ENCODE peak calls at places on chromosomes 11 and 22, in five cellular contexts. V, M, Q, C and Y are unnamed samples.

GRCh38 chr22:25071720-25072119 is 119.2 kb downstream of the KIAA1671 start:
- DNase-seq in V (no peak), M (no peak), Q (no peak), C (no peak), Y (no peak)

GRCh38 chr11:125517116-125517804 is 21.2 kb upstream of the FEZ1 start:
- DNase-seq in V (no peak), M (no peak), Q (no peak), C (peak; percentile 42), Y (peak; percentile 62)

GRCh38 chr11:75334402-75334891 is 17.0 kb downstream of the ARRB1 start:
- DNase-seq in V (no peak), M (no peak), Q (no peak), C (no peak), Y (no peak)

GRCh38 chr11:10211470-10211869 is 82.5 kb downstream of the SBF2 start:
- DNase-seq in V (no peak), M (no peak), Q (no peak), C (no peak), Y (no peak)

GRCh38 chr11:92415246-92415645 is 190.6 kb downstream of the FAT3 start:
- DNase-seq in V (no peak), M (no peak), Q (no peak), C (no peak), Y (no peak)

GRCh38 chr11:131591051-131591461 is 220.6 kb downstream of the NTM start:
- DNase-seq in V (no peak), M (no peak), Q (no peak), C (no peak), Y (no peak)

GRCh38 chr22:29305836-29306174 is 645 bp upstream of the GAS2L1 start:
- DNase-seq in V (no peak), M (no peak), Q (no peak), C (peak; percentile 46), Y (no peak)

GRCh38 chr11:114164546-114164945 is 105.0 kb downstream of the ZBTB16 start:
- DNase-seq in V (no peak), M (no peak), Q (no peak), C (no peak), Y (no peak)

GRCh38 chr22:37633693-37634504 is 5.6 kb upstream of the SH3BP1 start:
- DNase-seq in V (peak; percentile 86), M (peak; percentile 84), Q (peak; percentile 97), C (peak; percentile 90), Y (peak; percentile 82)

GRCh38 chr11:121367434-121367833 is 74.9 kb downstream of the SC5D start:
- DNase-seq in V (no peak), M (no peak), Q (no peak), C (no peak), Y (peak; percentile 6)

GRCh38 chr22:37199839-37200161 is 11.8 kb upstream of the C1QTNF6 start:
- DNase-seq in V (no peak), M (no peak), Q (no peak), C (no peak), Y (peak; percentile 54)

GRCh38 chr11:10659339-10660216 is 34.0 kb downstream of the IRAG1 start:
- DNase-seq in V (no peak), M (peak; percentile 37), Q (peak; percentile 82), C (peak; percentile 84), Y (peak; percentile 86)

GRCh38 chr11:119352857-119353260 is 6.4 kb upstream of the MFRP start:
- DNase-seq in V (peak; percentile 70), M (no peak), Q (peak; percentile 69), C (peak; percentile 34), Y (peak; percentile 81)

GRCh38 chr11:79273781-79274180 is 167.0 kb downstream of the TENM4 start:
- DNase-seq in V (no peak), M (no peak), Q (no peak), C (no peak), Y (no peak)

GRCh38 chr11:12284321-12285050 is 92.9 kb upstream of the PARVA start:
- DNase-seq in V (peak; percentile 24), M (no peak), Q (no peak), C (no peak), Y (no peak)

GRCh38 chr11:28922351-28922981 is 814.3 kb downstream of the METTL15 start:
- DNase-seq in V (no peak), M (no peak), Q (no peak), C (no peak), Y (no peak)

GRCh38 chr11:122645847-122646246 is 9.7 kb upstream of the UBASH3B start:
- DNase-seq in V (no peak), M (no peak), Q (no peak), C (no peak), Y (no peak)

GRCh38 chr11:72238040-72238450 is 5.9 kb downstream of the PHOX2A start:
- DNase-seq in V (peak; percentile 53), M (peak; percentile 69), Q (no peak), C (no peak), Y (peak; percentile 73)

GRCh38 chr11:88355887-88356286 is 18.4 kb upstream of the CTSC start:
- DNase-seq in V (no peak), M (no peak), Q (no peak), C (no peak), Y (no peak)

GRCh38 chr11:103870821-103871309 is 165.6 kb upstream of the DDI1 start:
- DNase-seq in V (no peak), M (no peak), Q (peak; percentile 73), C (peak; percentile 48), Y (peak; percentile 36)

GRCh38 chr22:47351836-47352579 is 589.6 kb downstream of the TBC1D22A start:
- DNase-seq in V (peak; percentile 7), M (no peak), Q (no peak), C (no peak), Y (no peak)

GRCh38 chr11:76629853-76630599 is 40.5 kb downstream of the LRRC32 start:
- DNase-seq in V (peak; percentile 40), M (peak; percentile 66), Q (peak; percentile 90), C (peak; percentile 82), Y (peak; percentile 73)

GRCh38 chr22:39546889-39547586 is 14.5 kb upstream of the RPS19BP1 start:
- DNase-seq in V (no peak), M (no peak), Q (no peak), C (no peak), Y (no peak)
- H3K27ac ChIP-seq in V (no peak overlapping the region), M (no peak overlapping the region), Q (no peak overlapping the region), C (no peak overlapping the region), Y (no peak overlapping the region)

DNA sequence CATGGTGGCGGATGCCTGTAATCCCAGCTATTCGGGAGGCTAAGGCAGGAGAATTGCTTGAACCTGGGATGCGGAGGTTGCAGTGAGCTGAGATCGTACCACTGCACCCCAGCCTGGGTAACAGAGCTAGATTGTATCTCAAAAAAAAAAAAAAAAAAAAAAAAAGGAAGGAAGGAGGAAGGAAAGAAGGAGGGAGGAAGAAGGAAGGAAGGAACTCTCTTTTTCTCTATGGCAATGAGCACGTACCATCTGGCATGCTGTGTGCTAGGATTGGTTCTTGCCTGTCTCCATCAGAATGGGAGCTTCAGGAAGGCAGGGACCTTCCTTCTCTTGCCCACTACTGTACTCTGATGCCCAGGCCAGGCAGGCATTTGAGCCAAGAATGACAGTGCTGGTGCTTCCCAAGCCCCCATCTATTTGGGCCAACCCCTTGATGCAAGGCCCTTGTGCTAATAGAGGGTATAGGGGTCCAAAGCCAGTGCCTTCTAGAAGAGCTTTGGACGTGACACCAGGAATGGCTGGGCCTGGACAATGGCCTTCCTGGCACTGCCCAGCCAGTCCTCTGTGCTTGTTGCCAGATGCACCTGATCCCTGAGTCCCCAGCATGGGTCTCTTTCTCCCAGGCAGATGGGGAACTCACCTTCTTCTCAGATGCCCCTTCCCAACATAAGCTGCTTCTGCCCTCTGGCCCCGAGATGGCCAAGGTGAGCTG is 10.6 kb upstream of the DGCR8 start:
- DNase-seq in V (no peak), M (no peak), Q (no peak), C (no peak), Y (no peak)
- TF ChIP-seq CTCF in V (no peak), M (no peak), Q (no peak), C (no peak), Y (no peak)

DNA sequence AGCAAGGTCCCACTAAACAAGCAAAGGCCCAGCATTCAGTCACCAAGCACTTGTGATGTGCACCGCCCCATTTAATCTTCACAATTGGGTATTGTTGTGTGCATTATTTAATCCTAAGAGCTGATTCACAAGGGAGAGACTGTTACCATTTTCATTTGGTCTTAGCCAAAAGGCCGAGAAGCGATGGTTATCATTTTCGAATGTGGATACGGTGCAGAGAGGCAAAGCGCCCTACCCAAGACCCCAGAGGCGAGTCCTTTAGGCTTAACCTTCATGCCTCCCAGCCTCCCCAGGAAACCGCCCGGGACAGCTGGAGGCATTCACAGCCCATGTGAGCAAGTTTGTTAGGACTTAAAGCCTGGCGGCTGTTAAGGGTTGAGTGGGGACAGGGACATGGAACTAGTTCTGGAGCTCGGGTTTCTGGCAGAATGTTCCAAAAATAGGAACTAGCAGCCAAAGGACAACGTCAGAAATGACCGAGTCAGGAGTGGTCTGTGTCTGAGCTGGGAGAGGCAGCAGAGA is 13.0 kb upstream of the UPK3A start:
- DNase-seq in V (peak; percentile 31), M (peak; percentile 52), Q (peak; percentile 90), C (peak; percentile 60), Y (no peak)
- H3K27ac ChIP-seq in V (peak overlapping the region; percentile 59), M (peak overlapping the region; percentile 76), Q (peak overlapping the region; percentile 23), C (peak overlapping the region; percentile 43), Y (no peak overlapping the region)

GRCh38 chr11:43573233-43573632 is 107.3 kb upstream of the HSD17B12 start:
- DNase-seq in V (no peak), M (no peak), Q (no peak), C (no peak), Y (no peak)
- TF ChIP-seq CTCF in V (peak; percentile 20), M (no peak), Q (peak; percentile 18), C (no peak), Y (peak; percentile 17)

GRCh38 chr11:19419021-19419750 is 178.4 kb upstream of the E2F8 start:
- DNase-seq in V (no peak), M (no peak), Q (no peak), C (no peak), Y (no peak)

GRCh38 chr11:19418221-19418620 is 177.5 kb upstream of the E2F8 start:
- DNase-seq in V (no peak), M (no peak), Q (no peak), C (no peak), Y (no peak)

GRCh38 chr11:19422257-19422656 is 181.5 kb upstream of the E2F8 start:
- DNase-seq in V (no peak), M (no peak), Q (no peak), C (no peak), Y (no peak)

GRCh38 chr11:19419813-19420212 is 179.1 kb upstream of the E2F8 start:
- DNase-seq in V (no peak), M (no peak), Q (no peak), C (no peak), Y (no peak)

DNA sequence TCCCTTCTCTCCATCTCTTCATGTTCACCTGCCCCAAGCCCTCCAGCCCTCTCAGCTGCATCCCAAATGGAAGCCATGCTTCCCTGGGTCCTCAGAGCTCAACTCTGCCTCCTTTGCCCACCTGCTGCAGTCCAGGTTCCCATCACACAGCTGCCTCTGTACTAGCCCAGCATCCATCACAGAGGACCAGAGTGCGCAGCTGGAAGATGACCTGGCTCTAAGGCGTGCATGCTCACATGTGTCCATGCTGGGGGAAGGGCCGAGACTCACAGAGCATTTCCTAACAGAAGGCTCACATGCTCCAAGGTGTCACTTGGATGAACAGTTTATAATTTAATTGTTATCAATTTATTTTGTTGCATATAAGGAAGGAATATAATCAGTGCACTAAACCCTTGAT is 180.4 kb upstream of the E2F8 start:
- DNase-seq in V (no peak), M (no peak), Q (no peak), C (no peak), Y (no peak)
- H3K27ac ChIP-seq in V (no peak overlapping the region), M (no peak overlapping the region), Q (no peak overlapping the region), C (no peak overlapping the region), Y (no peak overlapping the region)

GRCh38 chr11:127612602-127613001 is 612.0 kb upstream of the KIRREL3 start:
- DNase-seq in V (no peak), M (no peak), Q (no peak), C (no peak), Y (no peak)

GRCh38 chr11:127610787-127611186 is 610.2 kb upstream of the KIRREL3 start:
- DNase-seq in V (no peak), M (no peak), Q (no peak), C (no peak), Y (no peak)

GRCh38 chr11:127609025-127609788 is 608.6 kb upstream of the KIRREL3 start:
- DNase-seq in V (no peak), M (no peak), Q (no peak), C (no peak), Y (no peak)
- TF ChIP-seq CTCF in V (no peak), M (no peak), Q (no peak), C (no peak), Y (no peak)